ENCODE peak calls at places on chromosomes 5 and 9, in six cellular contexts. L is AG04450, G is HS-5, X is GM23248, H is pons, E is T-cell. Y is an unnamed sample.

GRCh38 chr5:4116834-4117233 is 521.2 kb downstream of the IRX1 start:
- DNase-seq in L (no peak), G (no peak), H (no peak), X (peak; percentile 2), E (no peak), Y (no peak)

GRCh38 chr5:172931001-172931536 is 28.2 kb upstream of the RPL26L1 start:
- DNase-seq in G (peak; percentile 92), L (peak; percentile 34), H (no peak), X (peak; percentile 97), E (no peak), Y (peak; percentile 81)

GRCh38 chr5:73985145-73985544 is 359.1 kb downstream of the ARHGEF28 start:
- DNase-seq in H (peak; percentile 4), E (no peak), G (peak; percentile 8), X (peak; percentile 42), L (peak; percentile 3), Y (no peak)

GRCh38 chr5:98796197-98796972 is 22.9 kb downstream of the RGMB start:
- DNase-seq in L (no peak), H (peak; percentile 64), G (peak; percentile 70), E (peak; percentile 28), X (peak; percentile 77), Y (no peak)

GRCh38 chr5:122192883-122193496 is 63.6 kb downstream of the ZNF474 start:
- DNase-seq in X (peak; percentile 81), G (no peak), E (no peak), H (peak; percentile 89), L (peak; percentile 41), Y (no peak)

GRCh38 chr5:77076961-77077820 is 9.9 kb downstream of the ZBED3 start:
- DNase-seq in L (peak; percentile 11), X (peak; percentile 85), G (no peak), E (peak; percentile 34), H (peak; percentile 51), Y (no peak)

GRCh38 chr9:13568851-13569618 is 289.5 kb upstream of the MPDZ start:
- DNase-seq in X (no peak), H (peak; percentile 73), E (no peak), L (no peak), G (no peak), Y (no peak)

GRCh38 chr9:1721219-1721618 is 293.9 kb upstream of the SMARCA2 start:
- DNase-seq in X (no peak), E (no peak), H (no peak), L (no peak), G (no peak), Y (no peak)

GRCh38 chr5:59745422-59745863 is 148.1 kb downstream of the PDE4D start:
- DNase-seq in L (no peak), H (no peak), E (no peak), G (no peak), X (peak; percentile 86), Y (no peak)

GRCh38 chr5:121497176-121497575 is 354.5 kb upstream of the FTMT start:
- DNase-seq in X (peak; percentile 37), H (no peak), L (no peak), E (no peak), G (no peak), Y (no peak)

GRCh38 chr5:53433036-53433435 is 47.4 kb upstream of the FST start:
- DNase-seq in E (no peak), L (no peak), H (no peak), G (no peak), X (no peak), Y (no peak)

GRCh38 chr5:179803651-179804598 is 2.7 kb downstream of the MGAT4B start:
- DNase-seq in G (no peak), L (no peak), E (no peak), X (peak; percentile 62), H (no peak), Y (no peak)

GRCh38 chr5:52846443-52846842 is 58.7 kb downstream of the ITGA1 start:
- DNase-seq in L (no peak), G (no peak), E (no peak), H (no peak), X (peak; percentile 41), Y (no peak)

GRCh38 chr5:107330903-107331302 is 339.8 kb downstream of the EFNA5 start:
- DNase-seq in X (no peak), L (no peak), H (no peak), G (no peak), E (no peak), Y (no peak)

GRCh38 chr5:175797521-175798038 is 73.8 kb upstream of the CPLX2 start:
- DNase-seq in E (no peak), G (no peak), H (no peak), X (no peak), L (no peak), Y (no peak)

GRCh38 chr5:139147743-139148079 is 50.5 kb downstream of the SIL1 start:
- DNase-seq in E (no peak), H (peak; percentile 39), G (no peak), X (peak; percentile 77), L (no peak), Y (peak; percentile 19)

GRCh38 chr9:136618578-136619547 is 43.9 kb upstream of the EGFL7 start:
- DNase-seq in G (no peak), H (peak; percentile 32), L (no peak), X (no peak), E (peak; percentile 39), Y (no peak)

GRCh38 chr9:132129535-132129934 is 32.3 kb upstream of the NTNG2 start:
- DNase-seq in G (no peak), H (no peak), L (no peak), X (no peak), E (no peak), Y (no peak)

GRCh38 chr5:139384591-139385051 is 1.5 kb upstream of the SLC23A1 start:
- DNase-seq in E (no peak), G (no peak), H (no peak), X (no peak), L (no peak), Y (no peak)

GRCh38 chr9:89623925-89624420 is 19.2 kb downstream of the GADD45G start:
- DNase-seq in L (no peak), G (no peak), X (no peak), H (no peak), E (no peak), Y (no peak)

GRCh38 chr5:179187229-179187678 is 127.1 kb downstream of the ZNF354C start:
- DNase-seq in E (no peak), L (no peak), H (no peak), G (no peak), X (no peak), Y (no peak)

GRCh38 chr5:21391506-21391905 is 1403.5 kb upstream of the CDH18 start:
- DNase-seq in L (no peak), X (peak; percentile 17), H (no peak), G (peak; percentile 11), E (no peak), Y (no peak)

GRCh38 chr5:115588640-115589039 is 13.6 kb downstream of the TICAM2 start:
- DNase-seq in L (no peak), G (no peak), E (no peak), X (no peak), H (no peak), Y (no peak)

GRCh38 chr5:42611437-42611836 is 145.2 kb upstream of the CCDC152 start:
- DNase-seq in L (no peak), E (no peak), X (no peak), G (no peak), H (no peak), Y (no peak)

GRCh38 chr9:71937070-71937625 is 25.7 kb downstream of the C9orf85 start:
- DNase-seq in L (no peak), X (no peak), G (no peak), H (peak; percentile 93), E (no peak), Y (no peak)

GRCh38 chr5:54693936-54694510 is 176.5 kb downstream of the SNX18 start:
- DNase-seq in G (no peak), H (no peak), E (no peak), X (no peak), L (no peak), Y (no peak)

GRCh38 chr9:105259274-105259673 is 14.8 kb downstream of the SLC44A1 start:
- DNase-seq in G (no peak), X (no peak), L (no peak), E (no peak), H (no peak), Y (no peak)

GRCh38 chr9:134320916-134321570 is 5.2 kb upstream of the RXRA start:
- DNase-seq in X (no peak), E (no peak), L (no peak), G (no peak), H (no peak), Y (no peak)

GRCh38 chr9:134712922-134713321 is 71.3 kb downstream of the COL5A1 start:
- DNase-seq in L (no peak), X (no peak), E (no peak), H (no peak), G (no peak), Y (no peak)